ENCODE peak calls at places on chromosomes 16 and 17, in eight cellular contexts. One of them, this sample, is unnamed.
A peak's percentile ranks its signal among the peaks of the same experiment; 100 is the strongest.

GRCh38 chr16:19179890-19180490 is 11.9 kb downstream of the SYT17 start:
- DNase-seq in choroid plexus epithelial cell: peak; percentile 71
- DNase-seq in esophagus squamous epithelium: no peak
- DNase-seq in heart right ventricle: peak; percentile 70
- DNase-seq in kidney epithelial cell: no peak
- DNase-seq in endodermal cell: peak; percentile 84
- DNase-seq in fibroblast of lung: peak; percentile 12
- DNase-seq in GM23338: peak; percentile 82
- DNase-seq in this sample: peak; percentile 57

GRCh38 chr16:4693956-4694663 is 748 bp downstream of the NUDT16L1 start:
- DNase-seq in choroid plexus epithelial cell: peak; percentile 72
- DNase-seq in esophagus squamous epithelium: no peak
- DNase-seq in heart right ventricle: peak; percentile 58
- DNase-seq in kidney epithelial cell: no peak
- DNase-seq in endodermal cell: peak; percentile 77
- DNase-seq in fibroblast of lung: peak; percentile 55
- DNase-seq in GM23338: peak; percentile 70
- DNase-seq in this sample: no peak

GRCh38 chr16:69199382-69199781 is 12.4 kb downstream of the SNTB2 start:
- DNase-seq in choroid plexus epithelial cell: peak; percentile 83
- DNase-seq in esophagus squamous epithelium: no peak
- DNase-seq in heart right ventricle: no peak
- DNase-seq in kidney epithelial cell: no peak
- DNase-seq in endodermal cell: no peak
- DNase-seq in fibroblast of lung: peak; percentile 82
- DNase-seq in GM23338: no peak
- DNase-seq in this sample: no peak

GRCh38 chr17:49454050-49454449 is 39.4 kb upstream of the PHB1 start:
- DNase-seq in choroid plexus epithelial cell: no peak
- DNase-seq in esophagus squamous epithelium: no peak
- DNase-seq in heart right ventricle: no peak
- DNase-seq in kidney epithelial cell: no peak
- DNase-seq in endodermal cell: no peak
- DNase-seq in fibroblast of lung: peak; percentile 62
- DNase-seq in GM23338: no peak
- DNase-seq in this sample: peak; percentile 41

GRCh38 chr17:37824534-37825485 is 80.0 kb upstream of the HNF1B start:
- DNase-seq in choroid plexus epithelial cell: peak; percentile 84
- DNase-seq in esophagus squamous epithelium: no peak
- DNase-seq in heart right ventricle: no peak
- DNase-seq in kidney epithelial cell: peak; percentile 81
- DNase-seq in endodermal cell: peak; percentile 94
- DNase-seq in fibroblast of lung: peak; percentile 92
- DNase-seq in GM23338: peak; percentile 44
- DNase-seq in this sample: no peak

GRCh38 chr16:89574681-89575246 is 794 bp upstream of the CPNE7 start:
- DNase-seq in choroid plexus epithelial cell: peak; percentile 81
- DNase-seq in esophagus squamous epithelium: no peak
- DNase-seq in heart right ventricle: peak; percentile 51
- DNase-seq in kidney epithelial cell: no peak
- DNase-seq in endodermal cell: peak; percentile 94
- DNase-seq in fibroblast of lung: peak; percentile 62
- DNase-seq in GM23338: peak; percentile 92
- DNase-seq in this sample: peak; percentile 79

GRCh38 chr17:933168-934083 is 46.1 kb downstream of the NXN start:
- DNase-seq in choroid plexus epithelial cell: peak; percentile 93
- DNase-seq in esophagus squamous epithelium: no peak
- DNase-seq in heart right ventricle: no peak
- DNase-seq in kidney epithelial cell: peak; percentile 92
- DNase-seq in endodermal cell: peak; percentile 94
- DNase-seq in fibroblast of lung: peak; percentile 100
- DNase-seq in GM23338: peak; percentile 71
- DNase-seq in this sample: no peak

GRCh38 chr17:40355123-40355803 is 9.3 kb downstream of the GJD3 start:
- DNase-seq in choroid plexus epithelial cell: peak; percentile 66
- DNase-seq in esophagus squamous epithelium: no peak
- DNase-seq in heart right ventricle: peak; percentile 87
- DNase-seq in kidney epithelial cell: no peak
- DNase-seq in endodermal cell: peak; percentile 100
- DNase-seq in fibroblast of lung: no peak
- DNase-seq in GM23338: peak; percentile 88
- DNase-seq in this sample: peak; percentile 91

GRCh38 chr16:67163164-67163902 is 1.2 kb upstream of the HSF4 start:
- DNase-seq in choroid plexus epithelial cell: peak; percentile 54
- DNase-seq in esophagus squamous epithelium: no peak
- DNase-seq in heart right ventricle: peak; percentile 72
- DNase-seq in kidney epithelial cell: no peak
- DNase-seq in endodermal cell: peak; percentile 82
- DNase-seq in fibroblast of lung: peak; percentile 49
- DNase-seq in GM23338: peak; percentile 65
- DNase-seq in this sample: no peak

GRCh38 chr16:67163903-67164558 is 514 bp upstream of the HSF4 start:
- DNase-seq in choroid plexus epithelial cell: no peak
- DNase-seq in esophagus squamous epithelium: no peak
- DNase-seq in heart right ventricle: no peak
- DNase-seq in kidney epithelial cell: no peak
- DNase-seq in endodermal cell: peak; percentile 66
- DNase-seq in fibroblast of lung: no peak
- DNase-seq in GM23338: peak; percentile 59
- DNase-seq in this sample: no peak

GRCh38 chr16:67161595-67162058 is 1.9 kb downstream of the FBXL8 start:
- DNase-seq in choroid plexus epithelial cell: no peak
- DNase-seq in esophagus squamous epithelium: no peak
- DNase-seq in heart right ventricle: peak; percentile 62
- DNase-seq in kidney epithelial cell: no peak
- DNase-seq in endodermal cell: peak; percentile 69
- DNase-seq in fibroblast of lung: no peak
- DNase-seq in GM23338: no peak
- DNase-seq in this sample: no peak

GRCh38 chr16:67164599-67165061 is at the start of gene HSF4:
- DNase-seq in choroid plexus epithelial cell: no peak
- DNase-seq in esophagus squamous epithelium: no peak
- DNase-seq in heart right ventricle: peak; percentile 78
- DNase-seq in kidney epithelial cell: no peak
- DNase-seq in endodermal cell: peak; percentile 69
- DNase-seq in fibroblast of lung: no peak
- DNase-seq in GM23338: no peak
- DNase-seq in this sample: no peak

GRCh38 chr16:67162439-67163163 is 1.9 kb upstream of the HSF4 start:
- DNase-seq in choroid plexus epithelial cell: peak; percentile 72
- DNase-seq in esophagus squamous epithelium: no peak
- DNase-seq in heart right ventricle: no peak
- DNase-seq in kidney epithelial cell: no peak
- DNase-seq in endodermal cell: no peak
- DNase-seq in fibroblast of lung: peak; percentile 27
- DNase-seq in GM23338: no peak
- DNase-seq in this sample: no peak
- TF ChIP-seq CTCF in choroid plexus epithelial cell: no peak
- TF ChIP-seq CTCF in esophagus squamous epithelium: no peak
- TF ChIP-seq CTCF in heart right ventricle: no peak
- TF ChIP-seq CTCF in kidney epithelial cell: no peak
- TF ChIP-seq CTCF in endodermal cell: no peak
- TF ChIP-seq CTCF in fibroblast of lung: no peak
- TF ChIP-seq CTCF in GM23338: no peak
- TF ChIP-seq CTCF in this sample: no peak

DNA sequence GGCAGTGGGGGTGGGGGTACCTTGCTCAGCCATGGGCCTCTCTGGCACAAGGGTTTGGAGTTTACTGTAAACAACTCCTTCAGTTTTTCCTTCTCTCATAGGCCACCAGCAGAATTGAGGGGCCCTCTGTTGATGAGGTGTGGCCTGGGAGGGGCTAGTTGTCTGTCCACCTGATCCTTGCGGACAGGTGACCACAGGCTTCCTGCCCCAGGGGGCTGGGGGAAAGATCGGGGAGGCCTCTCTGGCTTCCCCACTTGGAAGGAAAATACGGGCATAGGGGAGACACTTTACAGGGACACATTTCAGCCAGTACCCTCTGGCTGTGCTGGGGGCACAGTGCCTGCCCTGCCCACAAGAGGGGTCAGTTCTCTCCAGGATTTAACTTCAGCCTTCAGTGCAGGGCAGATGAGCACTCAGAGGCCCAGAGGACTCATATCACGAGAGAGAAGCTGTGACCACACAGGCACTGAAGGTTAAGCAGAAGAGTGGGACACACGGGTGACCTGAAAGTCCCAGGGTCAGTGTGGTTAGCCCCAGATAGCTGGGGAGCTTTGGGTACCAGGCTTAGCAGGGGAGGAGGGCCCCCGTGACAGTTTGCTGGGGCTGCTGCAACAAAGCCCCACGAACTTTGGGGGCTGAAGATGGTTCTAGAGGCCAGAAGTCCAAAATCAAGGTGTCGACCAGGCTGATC is 245.9 kb downstream of the SEC14L1 start:
- DNase-seq in choroid plexus epithelial cell: no peak
- DNase-seq in esophagus squamous epithelium: no peak
- DNase-seq in heart right ventricle: no peak
- DNase-seq in kidney epithelial cell: no peak
- DNase-seq in endodermal cell: no peak
- DNase-seq in fibroblast of lung: no peak
- DNase-seq in GM23338: no peak
- DNase-seq in this sample: no peak
- TF ChIP-seq CTCF in choroid plexus epithelial cell: no peak
- TF ChIP-seq CTCF in esophagus squamous epithelium: no peak
- TF ChIP-seq CTCF in heart right ventricle: no peak
- TF ChIP-seq CTCF in kidney epithelial cell: no peak
- TF ChIP-seq CTCF in endodermal cell: no peak
- TF ChIP-seq CTCF in fibroblast of lung: no peak
- TF ChIP-seq CTCF in GM23338: no peak
- TF ChIP-seq CTCF in this sample: no peak

GRCh38 chr17:56247816-56248215 is 94.5 kb downstream of the ANKFN1 start:
- DNase-seq in choroid plexus epithelial cell: no peak
- DNase-seq in esophagus squamous epithelium: no peak
- DNase-seq in heart right ventricle: no peak
- DNase-seq in kidney epithelial cell: no peak
- DNase-seq in endodermal cell: no peak
- DNase-seq in fibroblast of lung: no peak
- DNase-seq in GM23338: no peak
- DNase-seq in this sample: no peak

GRCh38 chr17:56244268-56244890 is 91.1 kb downstream of the ANKFN1 start:
- DNase-seq in choroid plexus epithelial cell: no peak
- DNase-seq in esophagus squamous epithelium: no peak
- DNase-seq in heart right ventricle: no peak
- DNase-seq in kidney epithelial cell: no peak
- DNase-seq in endodermal cell: no peak
- DNase-seq in fibroblast of lung: no peak
- DNase-seq in GM23338: peak; percentile 37
- DNase-seq in this sample: no peak
- TF ChIP-seq CTCF in choroid plexus epithelial cell: no peak
- TF ChIP-seq CTCF in esophagus squamous epithelium: no peak
- TF ChIP-seq CTCF in heart right ventricle: no peak
- TF ChIP-seq CTCF in kidney epithelial cell: no peak
- TF ChIP-seq CTCF in endodermal cell: peak; percentile 61
- TF ChIP-seq CTCF in fibroblast of lung: no peak
- TF ChIP-seq CTCF in GM23338: no peak
- TF ChIP-seq CTCF in this sample: no peak

GRCh38 chr17:50534222-50534978 is 1.9 kb downstream of the EPN3 start:
- DNase-seq in choroid plexus epithelial cell: no peak
- DNase-seq in esophagus squamous epithelium: no peak
- DNase-seq in heart right ventricle: no peak
- DNase-seq in kidney epithelial cell: no peak
- DNase-seq in endodermal cell: peak; percentile 86
- DNase-seq in fibroblast of lung: peak; percentile 49
- DNase-seq in GM23338: peak; percentile 76
- DNase-seq in this sample: no peak
- TF ChIP-seq CTCF in choroid plexus epithelial cell: peak; percentile 34
- TF ChIP-seq CTCF in esophagus squamous epithelium: peak; percentile 36
- TF ChIP-seq CTCF in heart right ventricle: no peak
- TF ChIP-seq CTCF in kidney epithelial cell: peak; percentile 56
- TF ChIP-seq CTCF in endodermal cell: peak; percentile 74
- TF ChIP-seq CTCF in fibroblast of lung: peak; percentile 10
- TF ChIP-seq CTCF in GM23338: peak; percentile 47
- TF ChIP-seq CTCF in this sample: peak; percentile 59

GRCh38 chr16:77376358-77376757 is 58.5 kb downstream of the ADAMTS18 start:
- DNase-seq in choroid plexus epithelial cell: no peak
- DNase-seq in esophagus squamous epithelium: no peak
- DNase-seq in heart right ventricle: no peak
- DNase-seq in kidney epithelial cell: no peak
- DNase-seq in endodermal cell: peak; percentile 69
- DNase-seq in fibroblast of lung: no peak
- DNase-seq in GM23338: peak; percentile 75
- DNase-seq in this sample: no peak
- TF ChIP-seq CTCF in choroid plexus epithelial cell: peak; percentile 33
- TF ChIP-seq CTCF in esophagus squamous epithelium: no peak
- TF ChIP-seq CTCF in heart right ventricle: no peak
- TF ChIP-seq CTCF in kidney epithelial cell: peak; percentile 29
- TF ChIP-seq CTCF in endodermal cell: peak; percentile 66
- TF ChIP-seq CTCF in fibroblast of lung: no peak
- TF ChIP-seq CTCF in GM23338: peak; percentile 83
- TF ChIP-seq CTCF in this sample: no peak

DNA sequence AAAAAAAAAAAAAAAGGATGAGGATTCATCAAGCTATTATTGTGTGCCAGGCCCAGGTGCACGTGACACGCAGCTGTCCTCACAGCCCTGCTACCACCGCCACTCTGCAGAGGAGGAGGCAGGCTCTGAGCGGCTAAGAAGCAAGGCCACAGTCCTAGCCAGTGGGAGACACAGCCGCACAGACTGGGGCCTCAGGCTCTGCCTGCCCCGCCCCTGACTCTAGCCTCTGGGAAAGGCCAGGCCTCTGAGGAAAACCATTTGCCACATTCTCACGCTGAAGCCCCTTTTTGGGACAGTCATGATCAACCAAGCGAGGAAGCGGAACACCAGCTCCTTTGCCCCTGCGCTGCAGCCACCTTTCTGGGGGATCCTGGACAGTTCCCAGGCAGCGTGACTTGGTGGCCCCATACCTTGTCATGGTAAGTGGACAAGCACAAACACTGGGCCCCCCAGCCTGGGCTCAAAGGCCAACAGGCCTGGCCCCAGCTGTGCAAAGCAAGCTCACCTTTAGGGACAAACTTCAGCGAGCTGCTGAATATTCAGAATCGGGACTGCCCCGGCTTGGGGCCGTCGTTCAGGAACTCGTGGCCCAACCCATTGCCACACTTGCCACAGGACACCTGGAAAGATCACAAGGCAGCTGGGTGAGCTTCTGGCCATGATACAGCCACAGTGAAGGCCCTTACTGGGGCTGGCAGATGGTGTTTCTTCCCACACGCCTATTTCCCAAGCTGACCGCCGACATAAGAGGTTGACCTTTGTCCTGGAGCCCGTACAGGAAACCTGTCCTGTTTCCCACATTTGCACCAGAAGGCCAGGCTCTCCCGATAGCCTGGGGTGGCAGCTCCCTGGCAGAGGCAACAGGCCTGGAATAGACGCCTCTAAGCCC is 2.5 kb downstream of the MSRB1 start:
- DNase-seq in choroid plexus epithelial cell: no peak
- DNase-seq in esophagus squamous epithelium: no peak
- DNase-seq in heart right ventricle: no peak
- DNase-seq in kidney epithelial cell: no peak
- DNase-seq in endodermal cell: peak; percentile 35
- DNase-seq in fibroblast of lung: no peak
- DNase-seq in GM23338: no peak
- DNase-seq in this sample: no peak
- TF ChIP-seq CTCF in choroid plexus epithelial cell: no peak
- TF ChIP-seq CTCF in esophagus squamous epithelium: no peak
- TF ChIP-seq CTCF in heart right ventricle: no peak
- TF ChIP-seq CTCF in kidney epithelial cell: no peak
- TF ChIP-seq CTCF in endodermal cell: no peak
- TF ChIP-seq CTCF in fibroblast of lung: no peak
- TF ChIP-seq CTCF in GM23338: no peak
- TF ChIP-seq CTCF in this sample: no peak